ENCODE peak calls at places on chromosome 11, in five cellular contexts. S is GM23338, H is spleen, B is prostate gland, G is breast epithelium. K is an unnamed sample.

GRCh38 chr11:61697093-61697492 is 16.9 kb downstream of the DAGLA start:
- DNase-seq in S (no peak), H (no peak), B (peak), G (peak), K (no peak)

GRCh38 chr11:57468276-57468675 is 7.9 kb downstream of the RTN4RL2 start:
- DNase-seq in S (no peak), H (no peak), B (no peak), G (no peak), K (no peak)

GRCh38 chr11:11988099-11988651 is 20.3 kb downstream of the DKK3 start:
- DNase-seq in S (no peak), H (no peak), B (no peak), G (no peak), K (no peak)

GRCh38 chr11:44277097-44278090 is 32.5 kb downstream of the ALX4 start:
- DNase-seq in S (no peak), H (peak), B (no peak), G (no peak), K (no peak)

GRCh38 chr11:45267660-45268340 is 18.3 kb downstream of the SYT13 start:
- DNase-seq in S (no peak), H (no peak), B (no peak), G (no peak), K (no peak)

GRCh38 chr11:110801328-110801727 is 89.1 kb upstream of the ARHGAP20 start:
- DNase-seq in S (no peak), H (no peak), B (no peak), G (no peak), K (no peak)

GRCh38 chr11:95991545-95991944 is 67.6 kb upstream of the MTMR2 start:
- DNase-seq in S (no peak), H (no peak), B (no peak), G (no peak), K (no peak)

GRCh38 chr11:60377737-60378136 is 595 bp upstream of the MS4A7 start:
- DNase-seq in S (no peak), H (peak), B (no peak), G (peak), K (peak)

GRCh38 chr11:117885777-117886176 is 9.3 kb upstream of the FXYD6 start:
- DNase-seq in S (no peak), H (no peak), B (no peak), G (peak), K (no peak)

GRCh38 chr11:72229336-72229924 is 4.9 kb downstream of the INPPL1 start:
- DNase-seq in S (no peak), H (no peak), B (no peak), G (peak), K (no peak)

GRCh38 chr11:130829801-130830562 is 86.3 kb downstream of the SNX19 start:
- DNase-seq in S (no peak), H (no peak), B (no peak), G (peak), K (no peak)

GRCh38 chr11:117226388-117227385 is 5.2 kb downstream of the PCSK7 start:
- DNase-seq in S (peak), H (no peak), B (peak), G (no peak), K (peak)

GRCh38 chr11:9619004-9619403 is 44.9 kb upstream of the SWAP70 start:
- DNase-seq in S (no peak), H (no peak), B (no peak), G (no peak), K (no peak)

GRCh38 chr11:21895686-21896085 is 297.2 kb upstream of the ANO5 start:
- DNase-seq in S (no peak), H (no peak), B (no peak), G (no peak), K (no peak)

GRCh38 chr11:10792385-10793068 is 16.2 kb downstream of the EIF4G2 start:
- DNase-seq in S (peak), H (peak), B (peak), G (peak), K (peak)

GRCh38 chr11:12222099-12222751 is 111.8 kb downstream of the MICAL2 start:
- DNase-seq in S (no peak), H (no peak), B (no peak), G (no peak), K (no peak)

GRCh38 chr11:3920148-3920852 is 64.8 kb downstream of the STIM1 start:
- DNase-seq in S (no peak), H (no peak), B (no peak), G (no peak), K (no peak)

GRCh38 chr11:9571071-9571765 is 2.3 kb upstream of the WEE1 start:
- DNase-seq in S (no peak), H (no peak), B (no peak), G (no peak), K (no peak)

GRCh38 chr11:64044730-64045386 is 9.1 kb downstream of the FLRT1 start:
- DNase-seq in S (no peak), H (no peak), B (no peak), G (no peak), K (no peak)

GRCh38 chr11:96524475-96524874 is 134.7 kb downstream of the JRKL start:
- DNase-seq in S (no peak), H (no peak), B (no peak), G (no peak), K (no peak)

GRCh38 chr11:58121101-58121500 is 4.2 kb downstream of the OR9I1 start:
- DNase-seq in S (no peak), H (no peak), B (no peak), G (no peak), K (no peak)

GRCh38 chr11:2135648-2136201 is 3.5 kb downstream of the IGF2 start:
- DNase-seq in S (no peak), H (no peak), B (no peak), G (no peak), K (no peak)

GRCh38 chr11:83682645-83682973 is 396.4 kb upstream of the CCDC90B start:
- DNase-seq in S (no peak), H (no peak), B (no peak), G (no peak), K (no peak)

GRCh38 chr11:80167766-80168165 is 726.9 kb upstream of the TENM4 start:
- DNase-seq in S (peak), H (no peak), B (no peak), G (no peak), K (no peak)

GRCh38 chr11:27497911-27498310 is 8.7 kb downstream of the LIN7C start:
- DNase-seq in S (no peak), H (no peak), B (no peak), G (no peak), K (no peak)

GRCh38 chr11:19345519-19345847 is 104.7 kb upstream of the E2F8 start:
- DNase-seq in S (peak), H (peak), B (no peak), G (no peak), K (peak)

GRCh38 chr11:30504468-30504867 is 81.7 kb downstream of the MPPED2 start:
- DNase-seq in S (no peak), H (no peak), B (no peak), G (no peak), K (no peak)

GRCh38 chr11:93541884-93542752 is 1.1 kb downstream of the SMCO4 start:
- DNase-seq in S (peak), H (peak), B (peak), G (no peak), K (peak)

GRCh38 chr11:70142171-70142875 is 60.8 kb upstream of the FADD start:
- DNase-seq in S (no peak), H (no peak), B (no peak), G (peak), K (no peak)

GRCh38 chr11:65116370-65117205 is 913 bp downstream of the ZNHIT2 start:
- DNase-seq in S (peak), H (peak), B (no peak), G (no peak), K (no peak)

GRCh38 chr11:111352935-111353695 is 26.0 kb downstream of the POU2AF1 start:
- DNase-seq in S (no peak), H (no peak), B (peak), G (peak), K (no peak)

GRCh38 chr11:96219981-96220623 is 122.9 kb downstream of the MAML2 start:
- DNase-seq in S (peak), H (no peak), B (no peak), G (no peak), K (no peak)

DNA sequence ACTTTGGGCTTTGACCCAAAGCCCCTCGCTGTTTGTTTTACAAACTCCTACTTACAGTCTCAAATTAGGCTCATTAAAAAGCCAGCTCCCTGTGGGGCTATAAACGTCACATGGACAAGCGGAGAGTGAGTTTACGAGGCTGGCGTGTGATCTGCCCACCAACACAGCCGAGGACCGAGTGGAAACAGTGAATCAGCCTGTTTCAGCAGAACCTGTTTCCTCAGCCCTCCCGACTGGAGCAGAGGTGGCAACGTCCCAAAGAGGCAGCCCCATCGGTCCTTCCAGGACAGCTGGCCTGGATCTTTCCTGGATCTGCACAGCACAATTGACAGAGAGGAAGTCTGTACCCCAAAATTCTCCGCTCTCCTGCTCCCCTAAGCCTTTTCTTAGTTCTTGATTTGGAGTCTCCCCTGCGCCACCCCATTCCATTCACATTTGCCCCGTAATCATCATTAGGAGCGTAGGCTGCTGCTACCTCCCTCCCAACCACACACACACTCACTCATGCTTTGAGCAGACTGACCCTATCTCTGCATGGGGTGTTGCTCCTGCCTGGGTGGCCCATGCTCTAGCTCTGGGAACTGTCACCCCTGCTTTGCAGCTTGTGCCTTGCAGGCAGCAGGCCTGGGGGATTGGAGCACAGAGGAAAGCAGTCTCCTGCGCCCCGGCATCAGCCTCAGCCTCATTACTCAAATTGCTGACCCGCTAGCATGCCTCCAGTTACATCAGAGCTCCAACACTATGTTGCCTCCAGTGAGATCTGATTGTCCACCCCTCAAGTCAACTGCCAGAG is 117.8 kb downstream of the NAT10 start:
- DNase-seq in S (no peak), H (no peak), B (peak), G (no peak), K (no peak)
- TF ChIP-seq POLR2AphosphoS5 in S (no peak), H (no peak), B (peak), G (peak), K (no peak)

GRCh38 chr11:78949976-78950690 is 375.5 kb upstream of the NARS2 start:
- DNase-seq in S (no peak), H (no peak), B (no peak), G (no peak), K (no peak)

GRCh38 chr11:78952866-78953265 is 378.2 kb upstream of the NARS2 start:
- DNase-seq in S (no peak), H (no peak), B (no peak), G (no peak), K (no peak)

GRCh38 chr11:78943841-78944240 is 369.2 kb upstream of the NARS2 start:
- DNase-seq in S (no peak), H (no peak), B (no peak), G (no peak), K (no peak)

GRCh38 chr11:78952188-78952587 is 377.5 kb upstream of the NARS2 start:
- DNase-seq in S (no peak), H (no peak), B (no peak), G (no peak), K (no peak)

DNA sequence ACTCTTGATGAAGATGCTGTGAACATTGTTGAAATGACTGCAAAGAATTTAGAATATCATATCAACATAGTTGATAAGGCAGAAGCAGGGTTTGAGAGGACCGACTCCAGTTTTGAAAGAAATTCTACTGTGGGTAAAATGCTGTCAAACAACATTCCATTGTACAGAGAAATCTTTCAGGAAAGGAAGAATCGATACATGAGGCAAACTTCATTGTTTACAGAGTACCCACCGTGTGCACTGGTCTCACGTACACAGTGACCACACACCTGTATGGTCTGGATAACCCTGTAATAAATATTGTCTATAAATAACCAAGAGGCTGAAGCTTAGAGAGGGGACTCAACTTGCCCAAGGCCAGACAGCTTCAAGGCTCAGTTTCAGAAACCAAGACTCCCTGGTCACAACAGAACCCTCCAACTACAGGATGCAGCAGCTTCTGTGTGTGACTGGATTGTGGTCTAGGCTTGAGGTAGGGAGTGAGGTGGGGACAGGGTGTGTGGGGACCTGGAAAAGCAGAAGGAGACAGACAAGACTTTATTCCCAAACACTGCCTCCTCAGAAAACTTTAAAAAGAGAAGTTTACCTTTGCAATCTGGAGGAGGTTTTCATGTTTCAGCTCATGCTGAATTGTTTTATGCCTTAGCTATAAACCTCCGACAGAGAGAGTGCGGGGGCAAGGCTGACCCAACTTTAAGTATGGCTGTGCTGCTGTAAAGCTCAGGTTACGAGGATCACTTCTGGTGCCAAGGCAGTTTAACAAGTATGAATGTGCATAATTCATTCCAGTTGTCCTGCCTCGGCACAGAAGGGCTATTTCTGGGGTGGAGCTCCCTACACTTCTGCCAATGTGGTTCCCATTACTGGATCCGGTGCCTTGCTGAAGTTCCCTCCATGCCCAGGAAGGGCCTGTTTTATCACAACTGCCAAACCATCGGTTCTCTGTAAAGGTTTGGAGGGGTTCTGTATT is 372.6 kb upstream of the NARS2 start:
- DNase-seq in S (no peak), H (no peak), B (peak), G (no peak), K (no peak)
- TF ChIP-seq POLR2AphosphoS5 in S (no peak), H (no peak), B (peak), G (no peak), K (no peak)

GRCh38 chr11:783581-784015 is 6.3 kb downstream of the CEND1 start:
- DNase-seq in S (peak), H (peak), B (peak), G (peak), K (no peak)
- TF ChIP-seq POLR2AphosphoS5 in S (peak), H (peak), B (peak), G (peak), K (no peak)

GRCh38 chr11:121870202-121871045 is 245.6 kb downstream of the BLID start:
- DNase-seq in S (peak), H (no peak), B (no peak), G (no peak), K (no peak)
- TF ChIP-seq POLR2AphosphoS5 in S (no peak), H (no peak), B (no peak), G (no peak), K (no peak)

GRCh38 chr11:15854245-15854644 is 502.1 kb downstream of the SOX6 start:
- DNase-seq in S (no peak), H (no peak), B (no peak), G (no peak), K (no peak)
- TF ChIP-seq POLR2AphosphoS5 in S (no peak), H (no peak), B (no peak), G (no peak), K (no peak)